ENCODE peak calls at places on chromosomes 4 and X, in eight cellular contexts. One of them, this sample, is unnamed.

GRCh38 chr4:111506706-111507105 is 638.5 kb upstream of the FAM241A start:
- DNase-seq in fibroblast of lung: peak
- DNase-seq in MCF 10A: peak
- DNase-seq in thyroid gland: no peak
- DNase-seq in GM12865: no peak
- DNase-seq in naive thymus-derived CD8-positive, alpha-beta T cell: no peak
- DNase-seq in sciatic nerve: no peak
- DNase-seq in mucosa of descending colon: no peak
- DNase-seq in this sample: no peak

GRCh38 chr4:153218961-153219360 is 14.7 kb downstream of the TRIM2 start:
- DNase-seq in fibroblast of lung: no peak
- DNase-seq in MCF 10A: no peak
- DNase-seq in thyroid gland: no peak
- DNase-seq in GM12865: no peak
- DNase-seq in naive thymus-derived CD8-positive, alpha-beta T cell: no peak
- DNase-seq in sciatic nerve: no peak
- DNase-seq in mucosa of descending colon: no peak
- DNase-seq in this sample: no peak

GRCh38 chr4:1869530-1870327 is 1.5 kb upstream of the NSD2 start:
- DNase-seq in fibroblast of lung: no peak
- DNase-seq in MCF 10A: no peak
- DNase-seq in thyroid gland: no peak
- DNase-seq in GM12865: no peak
- DNase-seq in naive thymus-derived CD8-positive, alpha-beta T cell: no peak
- DNase-seq in sciatic nerve: peak
- DNase-seq in mucosa of descending colon: no peak
- DNase-seq in this sample: no peak

GRCh38 chrX:148871422-148872152 is 371.2 kb downstream of the AFF2 start:
- DNase-seq in fibroblast of lung: peak
- DNase-seq in MCF 10A: peak
- DNase-seq in thyroid gland: no peak
- DNase-seq in GM12865: no peak
- DNase-seq in naive thymus-derived CD8-positive, alpha-beta T cell: no peak
- DNase-seq in sciatic nerve: no peak
- DNase-seq in mucosa of descending colon: no peak
- DNase-seq in this sample: no peak

GRCh38 chr4:95869961-95870500 is 30.1 kb downstream of the PDHA2 start:
- DNase-seq in fibroblast of lung: no peak
- DNase-seq in MCF 10A: no peak
- DNase-seq in thyroid gland: no peak
- DNase-seq in GM12865: no peak
- DNase-seq in naive thymus-derived CD8-positive, alpha-beta T cell: no peak
- DNase-seq in sciatic nerve: no peak
- DNase-seq in mucosa of descending colon: no peak
- DNase-seq in this sample: peak

GRCh38 chr4:24807611-24808010 is 12.2 kb downstream of the SOD3 start:
- DNase-seq in fibroblast of lung: no peak
- DNase-seq in MCF 10A: no peak
- DNase-seq in thyroid gland: no peak
- DNase-seq in GM12865: no peak
- DNase-seq in naive thymus-derived CD8-positive, alpha-beta T cell: no peak
- DNase-seq in sciatic nerve: no peak
- DNase-seq in mucosa of descending colon: no peak
- DNase-seq in this sample: no peak

GRCh38 chr4:22712105-22712504 is 19.4 kb downstream of the GBA3 start:
- DNase-seq in fibroblast of lung: no peak
- DNase-seq in MCF 10A: no peak
- DNase-seq in thyroid gland: no peak
- DNase-seq in GM12865: no peak
- DNase-seq in naive thymus-derived CD8-positive, alpha-beta T cell: no peak
- DNase-seq in sciatic nerve: no peak
- DNase-seq in mucosa of descending colon: no peak
- DNase-seq in this sample: no peak

GRCh38 chrX:46117234-46117633 is 428.0 kb downstream of the ZNF674 start:
- DNase-seq in fibroblast of lung: no peak
- DNase-seq in MCF 10A: peak
- DNase-seq in thyroid gland: no peak
- DNase-seq in GM12865: no peak
- DNase-seq in naive thymus-derived CD8-positive, alpha-beta T cell: no peak
- DNase-seq in sciatic nerve: no peak
- DNase-seq in mucosa of descending colon: no peak
- DNase-seq in this sample: no peak

This sample was measured in OCI-M1.